ENCODE peak calls at places on chromosomes 1 and 21, in eight cellular contexts. C, D, N, V, W, T, R and I are unnamed samples.

GRCh38 chr21:29748391-29749167 is 191.2 kb downstream of the GRIK1 start:
- DNase-seq in D (no peak), T (no peak), R (no peak), W (no peak), C (no peak), N (peak; percentile 2), V (no peak), I (no peak)

GRCh38 chr1:85894651-85895050 is 186.4 kb upstream of the ZNHIT6 start:
- DNase-seq in T (no peak), V (no peak), R (no peak), N (peak; percentile 62), C (peak; percentile 13), D (peak; percentile 33), W (peak; percentile 60), I (no peak)

GRCh38 chr1:181390350-181391080 is 92.8 kb upstream of the CACNA1E start:
- DNase-seq in N (no peak), W (no peak), R (no peak), V (no peak), T (no peak), D (no peak), C (no peak), I (no peak)

GRCh38 chr1:201348211-201348566 is 29.3 kb downstream of the TNNT2 start:
- DNase-seq in C (peak; percentile 69), R (no peak), T (no peak), N (peak; percentile 60), D (no peak), V (peak; percentile 33), W (peak; percentile 54), I (no peak)

GRCh38 chr1:75134939-75135828 is 996 bp downstream of the LHX8 start:
- DNase-seq in D (no peak), W (peak; percentile 60), R (no peak), N (peak; percentile 12), T (no peak), V (no peak), C (no peak), I (no peak)

GRCh38 chr1:26786437-26787380 is 1.0 kb upstream of the PIGV start:
- DNase-seq in T (peak; percentile 88), N (peak; percentile 86), C (peak; percentile 81), V (no peak), R (peak; percentile 77), W (peak; percentile 42), D (no peak), I (no peak)

GRCh38 chr1:177479600-177479999 is 308.8 kb downstream of the BRINP2 start:
- DNase-seq in T (no peak), R (no peak), W (no peak), N (peak; percentile 15), C (no peak), D (no peak), V (no peak), I (no peak)

GRCh38 chr1:118949317-118949716 is 38.8 kb downstream of the TBX15 start:
- DNase-seq in V (no peak), D (no peak), T (no peak), W (no peak), C (no peak), R (no peak), N (peak; percentile 17), I (no peak)

GRCh38 chr1:186239211-186239610 is 135.8 kb downstream of the TPR start:
- DNase-seq in R (no peak), T (no peak), D (no peak), W (no peak), C (no peak), V (peak; percentile 15), N (peak; percentile 23), I (peak; percentile 59)

GRCh38 chr1:59697138-59697811 is 117.5 kb upstream of the HOOK1 start:
- DNase-seq in N (peak; percentile 47), V (no peak), W (peak; percentile 70), T (no peak), R (no peak), D (no peak), C (no peak), I (no peak)

GRCh38 chr1:226798427-226799411 is 59.6 kb upstream of the ITPKB start:
- DNase-seq in C (no peak), T (no peak), W (no peak), V (no peak), N (no peak), D (no peak), R (no peak), I (no peak)

GRCh38 chr21:14706712-14707111 is 160.6 kb upstream of the SAMSN1 start:
- DNase-seq in W (no peak), V (no peak), T (no peak), D (no peak), N (no peak), R (no peak), C (no peak), I (no peak)

GRCh38 chr1:230725256-230726012 is 11.5 kb upstream of the AGT start:
- DNase-seq in C (no peak), W (no peak), V (no peak), D (no peak), R (no peak), T (no peak), N (no peak), I (no peak)

GRCh38 chr1:7296968-7297367 is 474.1 kb upstream of the VAMP3 start:
- DNase-seq in T (no peak), N (no peak), W (no peak), C (no peak), R (no peak), D (no peak), V (no peak), I (no peak)

GRCh38 chr1:40315239-40315794 is 1.8 kb downstream of the COL9A2 start:
- DNase-seq in V (peak; percentile 46), R (peak; percentile 73), D (peak; percentile 59), W (peak; percentile 89), C (peak; percentile 78), T (peak; percentile 86), N (peak; percentile 92), I (peak; percentile 10)

GRCh38 chr1:90475623-90476022 is 241.5 kb downstream of the BARHL2 start:
- DNase-seq in C (no peak), W (no peak), V (no peak), T (no peak), N (no peak), R (no peak), D (peak; percentile 12), I (no peak)
- TF ChIP-seq CTCF in C (peak; percentile 55), W (no peak), V (no peak), T (no peak), N (peak; percentile 7), R (no peak), D (peak; percentile 49), I (no peak)

GRCh38 chr21:39020751-39021474 is 162.3 kb downstream of the PSMG1 start:
- DNase-seq in C (peak; percentile 75), D (no peak), W (no peak), T (no peak), R (peak; percentile 46), N (peak; percentile 85), V (no peak), I (no peak)
- H3K4me3 ChIP-seq in C (no peak overlapping the region), D (no peak overlapping the region), W (no peak overlapping the region), T (no peak overlapping the region), R (no peak overlapping the region), N (no peak overlapping the region), V (no peak overlapping the region), I (no peak overlapping the region)

GRCh38 chr1:156504821-156505678 is 4.5 kb upstream of the MEF2D start:
- DNase-seq in N (peak; percentile 100), D (peak; percentile 95), R (peak; percentile 100), C (peak; percentile 92), T (peak; percentile 100), V (peak; percentile 94), W (peak; percentile 100), I (peak; percentile 97)
- TF ChIP-seq CTCF in N (no peak), D (no peak), R (no peak), C (no peak), T (no peak), V (no peak), W (no peak), I (no peak)

GRCh38 chr1:190328361-190328760 is 149.3 kb downstream of the BRINP3 start:
- DNase-seq in R (no peak), V (no peak), C (no peak), W (no peak), N (peak; percentile 13), D (no peak), T (no peak), I (no peak)
- H3K4me3 ChIP-seq in R (no peak overlapping the region), V (no peak overlapping the region), C (no peak overlapping the region), W (no peak overlapping the region), N (no peak overlapping the region), D (no peak overlapping the region), T (no peak overlapping the region), I (no peak overlapping the region)

GRCh38 chr1:4778056-4778455 is 123.6 kb downstream of the AJAP1 start:
- DNase-seq in C (no peak), D (peak; percentile 2), R (no peak), V (no peak), T (no peak), N (no peak), W (no peak), I (no peak)
- TF ChIP-seq CTCF in C (peak; percentile 12), D (peak; percentile 66), R (no peak), V (no peak), T (peak; percentile 16), N (no peak), W (peak; percentile 22), I (no peak)

GRCh38 chr1:9833632-9834031 is 9.9 kb upstream of the CLSTN1 start:
- DNase-seq in T (no peak), D (no peak), W (no peak), N (no peak), V (no peak), C (no peak), R (no peak), I (no peak)

GRCh38 chr1:9835404-9835757 is 11.6 kb upstream of the CLSTN1 start:
- DNase-seq in W (no peak), D (no peak), T (no peak), C (no peak), N (no peak), V (no peak), R (no peak), I (no peak)

GRCh38 chr1:9836632-9836960 is 12.8 kb upstream of the CLSTN1 start:
- DNase-seq in W (no peak), C (no peak), T (no peak), D (no peak), R (peak; percentile 7), N (no peak), V (no peak), I (no peak)

GRCh38 chr1:9838946-9839345 is 15.2 kb upstream of the CLSTN1 start:
- DNase-seq in D (no peak), R (no peak), W (no peak), V (no peak), T (no peak), N (no peak), C (no peak), I (no peak)

GRCh38 chr1:9835758-9836631 is 12.2 kb upstream of the CLSTN1 start:
- DNase-seq in W (no peak), T (no peak), N (peak; percentile 51), C (peak; percentile 74), R (peak; percentile 60), V (no peak), D (no peak), I (no peak)
- H3K4me3 ChIP-seq in W (no peak overlapping the region), T (no peak overlapping the region), N (no peak overlapping the region), C (no peak overlapping the region), R (no peak overlapping the region), V (no peak overlapping the region), D (no peak overlapping the region), I (no peak overlapping the region)

DNA sequence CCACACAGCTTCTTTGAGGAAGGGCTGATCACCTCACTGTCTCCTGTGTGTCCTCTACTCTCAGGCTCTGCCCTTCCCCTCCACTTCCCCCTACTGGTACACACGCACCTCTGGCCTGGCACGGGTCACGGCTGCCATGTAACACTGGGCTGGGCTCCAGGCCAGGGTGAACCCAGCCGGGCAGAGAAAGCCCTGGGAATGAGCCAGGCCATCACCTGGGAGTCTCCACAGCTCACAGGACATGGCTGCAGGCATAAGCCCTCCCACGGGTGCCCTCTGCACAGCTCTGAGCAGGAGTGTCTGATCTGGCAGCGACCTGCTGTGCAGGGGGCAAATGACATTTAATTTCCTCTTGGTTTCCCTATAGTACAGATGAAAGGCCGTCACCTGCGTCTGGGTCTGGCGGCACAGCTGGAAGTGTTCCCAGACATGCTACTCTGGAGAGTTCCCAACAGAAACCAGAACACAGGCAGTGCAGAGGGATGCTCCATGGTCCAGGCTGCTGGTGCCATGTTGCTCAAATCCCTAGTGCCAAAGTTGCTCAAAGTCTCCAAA is 61.2 kb downstream of the ERI3 start:
- DNase-seq in N (no peak), C (no peak), D (no peak), V (no peak), T (no peak), R (no peak), W (no peak), I (no peak)
- TF ChIP-seq CTCF in N (no peak), C (no peak), D (no peak), V (no peak), T (no peak), R (no peak), W (no peak), I (no peak)